ENCODE peak calls at places on chromosomes 4 and X, in eight cellular contexts. H is cardiac fibroblast, X is AG09309, S is heart right ventricle, K is neural crest cell, C is fibroblast of pulmonary artery, M is dorsolateral prefrontal cortex, D is keratinocyte. R is an unnamed sample.

GRCh38 chr4:36244257-36245084 is at the start of gene ARAP2:
- DNase-seq in H (peak; percentile 10), X (no peak), S (peak; percentile 31), K (no peak), C (peak; percentile 14), M (peak; percentile 75), D (no peak), R (peak; percentile 78)

GRCh38 chr4:88765729-88766128 is 68.1 kb upstream of the NAP1L5 start:
- DNase-seq in H (peak; percentile 80), X (peak; percentile 61), S (peak; percentile 58), K (no peak), C (peak; percentile 82), M (no peak), D (no peak), R (no peak)

GRCh38 chr4:91089194-91089593 is 962.0 kb downstream of the CCSER1 start:
- DNase-seq in H (no peak), X (no peak), S (no peak), K (no peak), C (no peak), M (no peak), D (no peak), R (no peak)

GRCh38 chr4:75708218-75708691 is 16.1 kb upstream of the USO1 start:
- DNase-seq in H (no peak), X (no peak), S (no peak), K (no peak), C (no peak), M (no peak), D (no peak), R (no peak)

GRCh38 chr4:140523370-140523856 is 555 bp upstream of the ELMOD2 start:
- DNase-seq in H (no peak), X (no peak), S (no peak), K (no peak), C (no peak), M (no peak), D (no peak), R (no peak)

GRCh38 chrX:41542151-41542935 is 95.2 kb downstream of the NYX start:
- DNase-seq in H (peak; percentile 42), X (no peak), S (no peak), K (no peak), C (no peak), M (no peak), D (no peak), R (no peak)

GRCh38 chr4:110196206-110196870 is 2.1 kb downstream of the ELOVL6 start:
- DNase-seq in H (peak; percentile 41), X (no peak), S (peak; percentile 48), K (peak; percentile 54), C (no peak), M (peak; percentile 71), D (no peak), R (peak; percentile 57)

GRCh38 chr4:114890773-114891172 is 222.6 kb downstream of the NDST4 start:
- DNase-seq in H (no peak), X (no peak), S (no peak), K (no peak), C (no peak), M (no peak), D (no peak), R (no peak)

GRCh38 chrX:15056044-15056443 is 182.8 kb downstream of the MOSPD2 start:
- DNase-seq in H (no peak), X (no peak), S (no peak), K (no peak), C (no peak), M (no peak), D (peak; percentile 50), R (no peak)

GRCh38 chrX:37759878-37760418 is 19.9 kb upstream of the CYBB start:
- DNase-seq in H (no peak), X (no peak), S (no peak), K (no peak), C (no peak), M (no peak), D (no peak), R (no peak)

GRCh38 chr4:6546091-6546490 is 28.9 kb upstream of the MAN2B2 start:
- DNase-seq in H (no peak), X (no peak), S (no peak), K (no peak), C (no peak), M (no peak), D (no peak), R (no peak)

GRCh38 chr4:25446611-25447010 is 69.5 kb downstream of the ANAPC4 start:
- DNase-seq in H (no peak), X (no peak), S (no peak), K (no peak), C (no peak), M (no peak), D (no peak), R (no peak)

GRCh38 chr4:148795156-148795864 is 353.1 kb upstream of the NR3C2 start:
- DNase-seq in H (peak; percentile 65), X (no peak), S (peak; percentile 36), K (no peak), C (peak; percentile 83), M (no peak), D (peak; percentile 30), R (no peak)

DNA sequence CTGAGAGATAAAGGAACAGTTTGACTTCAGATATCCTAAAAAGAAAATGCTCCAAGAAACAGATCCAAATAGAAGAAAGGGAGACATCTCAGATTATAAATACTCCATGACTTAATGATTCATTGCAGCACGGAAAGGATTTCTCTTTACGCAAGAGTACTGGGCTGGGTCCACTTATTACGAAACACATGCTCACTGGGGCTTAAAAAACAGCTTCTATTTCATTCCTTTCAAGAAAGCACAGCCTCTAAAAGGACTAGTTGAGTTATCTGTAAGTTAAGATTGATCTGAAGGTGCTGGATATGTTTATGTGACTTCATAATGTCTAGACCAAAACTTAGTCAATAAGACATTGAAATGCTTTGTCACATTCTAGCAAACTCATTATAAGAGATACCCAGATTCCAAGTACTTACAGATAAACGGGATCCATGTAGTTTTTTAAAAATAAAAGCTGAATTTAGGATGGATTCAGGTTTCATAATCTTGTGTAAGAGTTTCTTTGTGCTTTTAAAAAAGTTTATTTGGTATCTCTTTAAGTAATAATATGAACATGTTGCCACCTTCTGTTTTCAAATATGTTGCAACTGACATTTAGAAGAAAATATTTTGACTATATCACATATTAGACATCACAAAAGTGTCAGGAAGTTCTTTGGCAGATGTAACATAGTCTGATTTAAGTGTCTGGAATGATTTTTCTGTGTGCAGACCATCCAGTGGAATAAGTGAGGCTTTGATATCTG is 109.5 kb upstream of the MYOZ2 start:
- DNase-seq in H (peak; percentile 97), X (peak; percentile 90), S (peak; percentile 50), K (no peak), C (peak; percentile 94), M (no peak), D (no peak), R (no peak)
- TF ChIP-seq CTCF in H (no peak), X (no peak), S (no peak), K (no peak), C (no peak), M (no peak), D (no peak), R (no peak)

GRCh38 chrX:54043084-54043483 is 1.2 kb downstream of the PHF8 start:
- DNase-seq in H (no peak), X (no peak), S (no peak), K (no peak), C (no peak), M (no peak), D (no peak), R (no peak)
- TF ChIP-seq CTCF in H (no peak), X (no peak), S (no peak), K (no peak), C (no peak), M (no peak), D (no peak), R (no peak)

GRCh38 chrX:69505772-69506616 is 1.9 kb downstream of the NALF2 start:
- DNase-seq in H (no peak), X (no peak), S (no peak), K (no peak), C (no peak), M (no peak), D (no peak), R (no peak)

GRCh38 chrX:69501433-69501832 is 2.7 kb upstream of the NALF2 start:
- DNase-seq in H (no peak), X (no peak), S (peak; percentile 29), K (peak; percentile 34), C (peak; percentile 12), M (no peak), D (no peak), R (no peak)

GRCh38 chrX:69504626-69505612 is 793 bp downstream of the NALF2 start:
- DNase-seq in H (no peak), X (no peak), S (no peak), K (no peak), C (no peak), M (no peak), D (no peak), R (no peak)

GRCh38 chrX:69503228-69503834 is 795 bp upstream of the NALF2 start:
- DNase-seq in H (peak; percentile 18), X (no peak), S (no peak), K (no peak), C (peak; percentile 50), M (peak; percentile 35), D (no peak), R (no peak)

DNA sequence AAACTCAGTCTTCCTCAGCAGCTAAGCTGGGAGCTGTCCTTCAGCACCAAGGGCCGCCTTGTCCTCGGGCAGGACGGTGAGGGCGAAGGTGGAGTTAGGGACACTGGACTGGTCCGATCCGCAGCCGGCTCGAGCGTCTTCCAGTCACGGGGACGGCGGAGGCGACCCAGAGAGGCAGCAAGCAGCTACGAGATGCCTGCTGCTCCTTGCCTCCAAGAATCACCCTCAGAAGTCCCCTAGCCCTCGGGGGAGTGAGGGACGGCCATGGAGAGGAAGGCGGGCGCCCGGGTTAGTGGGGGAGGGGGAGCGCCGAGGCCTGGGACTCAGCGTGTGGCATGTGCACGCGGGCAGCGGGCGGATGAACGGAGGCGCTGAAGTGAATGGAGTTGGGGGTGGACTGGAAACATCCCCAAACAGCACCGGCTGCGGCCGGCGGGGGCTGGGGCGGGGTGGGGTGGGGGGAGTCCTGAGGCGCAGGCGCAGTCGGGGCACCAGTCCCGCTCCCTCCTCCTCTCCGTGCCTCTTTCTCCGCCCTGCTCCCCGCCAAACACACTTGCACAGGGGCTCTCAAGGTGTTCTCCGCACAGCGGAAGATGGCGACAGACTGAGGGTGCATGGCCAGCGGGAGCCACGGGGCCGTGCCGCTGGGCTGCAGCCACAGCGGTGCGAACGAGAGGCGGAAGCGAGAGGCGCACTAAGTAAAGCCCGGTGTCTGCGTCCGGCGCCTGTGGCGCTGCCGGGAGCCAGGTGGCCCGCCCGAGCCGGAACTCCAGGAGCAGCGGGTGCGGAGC is at the start of gene NALF2:
- DNase-seq in H (peak; percentile 43), X (no peak), S (peak; percentile 44), K (peak; percentile 55), C (peak; percentile 70), M (peak; percentile 31), D (no peak), R (no peak)
- TF ChIP-seq CTCF in H (no peak), X (no peak), S (no peak), K (peak; percentile 23), C (no peak), M (no peak), D (no peak), R (no peak)

GRCh38 chrX:133745361-133745760 is 240.0 kb downstream of the GPC3 start:
- DNase-seq in H (no peak), X (no peak), S (no peak), K (no peak), C (no peak), M (no peak), D (no peak), R (no peak)
- TF ChIP-seq CTCF in H (no peak), X (no peak), S (no peak), K (peak; percentile 24), C (no peak), M (no peak), D (no peak), R (no peak)

R was measured in activated B cell treated with CpG ODN at 0.5 μM for 24 hours.